ENCODE peak calls at places on chromosomes 11 and 22, in seven cellular contexts. I is MCF 10A, E is adrenal gland, A is AG10803, Q is mucosa of descending colon, D is pancreas, V is heart right ventricle. U is an unnamed sample.

GRCh38 chr11:47005441-47005840 is 68.9 kb downstream of the CSTPP1 start:
- DNase-seq in D (no peak), E (no peak), I (no peak), Q (no peak), A (no peak), V (no peak), U (no peak)

GRCh38 chr11:28887681-28888080 is 779.5 kb downstream of the METTL15 start:
- DNase-seq in V (no peak), A (peak; percentile 13), E (no peak), I (no peak), Q (no peak), D (no peak), U (no peak)

GRCh38 chr22:50488886-50489285 is 2.2 kb downstream of the MIOX start:
- DNase-seq in V (no peak), I (no peak), E (no peak), Q (no peak), A (no peak), D (peak; percentile 42), U (no peak)

GRCh38 chr11:28529046-28529445 is 420.9 kb downstream of the METTL15 start:
- DNase-seq in I (no peak), A (peak; percentile 78), E (no peak), D (no peak), Q (no peak), V (no peak), U (no peak)

GRCh38 chr11:62402994-62403393 is 15.8 kb upstream of the SCGB1A1 start:
- DNase-seq in E (no peak), V (no peak), Q (no peak), I (no peak), D (no peak), A (no peak), U (no peak)

GRCh38 chr11:304915-305833 is 2.4 kb upstream of the IFITM2 start:
- DNase-seq in Q (peak; percentile 72), E (peak; percentile 54), I (peak; percentile 74), V (peak; percentile 79), A (peak; percentile 83), D (peak; percentile 33), U (peak; percentile 63)

GRCh38 chr11:75797796-75798195 is 17.2 kb upstream of the UVRAG start:
- DNase-seq in E (no peak), I (no peak), Q (no peak), D (no peak), V (no peak), A (peak; percentile 31), U (peak; percentile 32)

GRCh38 chr11:88179966-88180629 is 4.9 kb upstream of the RAB38 start:
- DNase-seq in E (no peak), Q (no peak), I (peak; percentile 88), V (no peak), D (no peak), A (peak; percentile 36), U (no peak)

GRCh38 chr11:75800136-75800675 is 14.8 kb upstream of the UVRAG start:
- DNase-seq in E (no peak), V (no peak), I (no peak), Q (no peak), D (no peak), A (no peak), U (no peak)

DNA sequence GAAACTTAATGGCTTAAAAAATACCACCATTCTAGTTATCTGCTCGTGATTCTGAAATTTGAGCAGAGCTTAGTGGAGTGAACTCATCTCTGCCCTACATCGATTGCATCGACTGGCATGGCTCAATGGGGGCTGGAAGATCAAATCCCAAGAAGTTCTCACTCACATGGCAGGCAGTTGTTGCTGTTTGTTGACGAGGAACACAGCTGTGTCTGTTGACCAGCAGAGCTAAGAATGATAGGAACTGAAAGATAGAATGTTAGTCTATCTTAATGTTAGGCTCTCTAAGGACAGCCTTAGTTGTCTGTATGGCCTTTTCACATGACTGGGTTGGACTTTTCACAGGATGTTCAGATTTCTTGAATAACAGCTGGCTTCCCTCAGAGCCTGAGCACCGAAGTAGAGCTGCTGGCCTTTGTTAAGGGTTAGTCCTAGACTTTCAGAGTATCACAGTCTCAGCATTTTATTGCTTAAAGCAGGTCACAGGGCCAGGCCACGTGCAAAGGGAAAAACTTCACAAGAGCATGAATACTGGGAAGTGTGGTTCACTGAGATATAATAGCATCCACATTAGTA is 31.6 kb upstream of the IZUMO1R start:
- DNase-seq in Q (no peak), V (peak; percentile 20), I (no peak), D (no peak), E (no peak), A (no peak), U (no peak)
- TF ChIP-seq CTCF in Q (no peak), V (no peak), I (no peak), D (no peak), E (no peak), A (no peak), U (no peak)

GRCh38 chr11:24389575-24389974 is 107.3 kb upstream of the LUZP2 start:
- DNase-seq in I (no peak), V (no peak), D (no peak), E (no peak), Q (no peak), A (no peak), U (no peak)

GRCh38 chr11:24391165-24391564 is 105.7 kb upstream of the LUZP2 start:
- DNase-seq in I (peak; percentile 59), D (no peak), E (no peak), Q (no peak), A (peak; percentile 6), V (no peak), U (no peak)

GRCh38 chr11:24383137-24383536 is 113.7 kb upstream of the LUZP2 start:
- DNase-seq in D (no peak), A (no peak), V (no peak), E (no peak), I (no peak), Q (no peak), U (no peak)

DNA sequence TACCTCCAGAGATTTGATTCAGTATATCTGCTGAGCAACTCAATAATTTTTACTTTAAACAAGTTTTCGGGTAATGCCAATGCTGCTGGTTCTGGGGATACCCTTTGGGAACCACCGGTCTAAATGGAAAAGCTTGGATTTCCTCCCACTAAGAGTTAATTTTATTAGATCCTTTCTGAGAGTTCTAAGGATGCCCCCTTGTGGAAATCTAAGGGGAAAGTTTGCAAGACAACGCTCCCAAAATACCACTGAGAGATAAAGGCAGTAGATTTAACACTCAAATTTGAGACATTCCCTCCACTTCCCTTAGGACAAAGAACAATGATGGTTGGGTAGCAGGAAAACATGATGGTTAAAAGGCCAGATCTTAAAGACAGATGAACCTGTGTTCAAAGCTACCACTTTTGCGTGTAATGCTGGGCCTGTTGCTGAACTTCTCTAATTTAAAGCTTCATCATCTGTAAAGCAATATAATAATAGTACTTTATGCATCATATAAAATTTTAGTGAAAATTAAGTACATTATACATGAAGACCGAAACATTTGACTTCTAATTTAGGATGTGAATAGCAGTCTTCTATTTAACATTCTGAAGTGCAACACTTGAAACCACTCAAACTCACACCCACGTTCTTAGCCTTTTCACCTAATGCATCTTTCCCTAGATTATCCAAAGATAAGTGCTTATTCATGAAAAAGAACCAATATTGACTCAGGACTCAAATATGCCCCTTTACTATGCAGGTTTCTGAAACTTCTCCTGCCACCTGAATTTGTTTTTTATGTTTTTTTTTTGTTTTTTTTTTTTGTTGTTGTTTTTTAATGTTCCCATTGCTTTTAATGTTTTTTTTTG is 110.1 kb upstream of the LUZP2 start:
- DNase-seq in V (no peak), I (peak; percentile 32), Q (no peak), D (no peak), E (no peak), A (peak; percentile 36), U (peak; percentile 25)
- TF ChIP-seq CTCF in V (peak; percentile 38), I (peak; percentile 40), Q (no peak), D (no peak), E (peak; percentile 21), A (peak; percentile 56), U (peak; percentile 78)

DNA sequence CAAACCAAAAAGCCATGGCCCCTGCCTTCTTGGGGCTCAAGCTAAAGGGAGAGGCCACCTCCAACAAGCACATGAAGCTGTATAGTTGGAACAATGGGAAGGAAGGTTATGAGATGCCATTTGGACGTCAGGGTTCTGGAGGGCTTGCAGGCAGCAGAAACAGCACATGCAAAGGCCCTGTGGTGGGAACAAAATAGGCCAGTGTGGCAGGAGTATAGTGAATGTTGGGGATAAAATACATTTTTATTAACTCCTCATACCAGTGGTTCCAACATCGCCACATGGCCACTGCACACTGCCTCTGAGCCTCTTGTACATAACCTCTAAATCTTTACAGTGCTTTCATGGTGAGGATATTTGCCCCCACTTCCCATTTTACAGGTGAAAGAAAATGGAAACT is 32.2 kb upstream of the MN1 start:
- DNase-seq in Q (no peak), E (no peak), A (no peak), V (no peak), D (no peak), I (no peak), U (no peak)
- TF ChIP-seq CTCF in Q (no peak), E (no peak), A (no peak), V (no peak), D (no peak), I (no peak), U (no peak)

DNA sequence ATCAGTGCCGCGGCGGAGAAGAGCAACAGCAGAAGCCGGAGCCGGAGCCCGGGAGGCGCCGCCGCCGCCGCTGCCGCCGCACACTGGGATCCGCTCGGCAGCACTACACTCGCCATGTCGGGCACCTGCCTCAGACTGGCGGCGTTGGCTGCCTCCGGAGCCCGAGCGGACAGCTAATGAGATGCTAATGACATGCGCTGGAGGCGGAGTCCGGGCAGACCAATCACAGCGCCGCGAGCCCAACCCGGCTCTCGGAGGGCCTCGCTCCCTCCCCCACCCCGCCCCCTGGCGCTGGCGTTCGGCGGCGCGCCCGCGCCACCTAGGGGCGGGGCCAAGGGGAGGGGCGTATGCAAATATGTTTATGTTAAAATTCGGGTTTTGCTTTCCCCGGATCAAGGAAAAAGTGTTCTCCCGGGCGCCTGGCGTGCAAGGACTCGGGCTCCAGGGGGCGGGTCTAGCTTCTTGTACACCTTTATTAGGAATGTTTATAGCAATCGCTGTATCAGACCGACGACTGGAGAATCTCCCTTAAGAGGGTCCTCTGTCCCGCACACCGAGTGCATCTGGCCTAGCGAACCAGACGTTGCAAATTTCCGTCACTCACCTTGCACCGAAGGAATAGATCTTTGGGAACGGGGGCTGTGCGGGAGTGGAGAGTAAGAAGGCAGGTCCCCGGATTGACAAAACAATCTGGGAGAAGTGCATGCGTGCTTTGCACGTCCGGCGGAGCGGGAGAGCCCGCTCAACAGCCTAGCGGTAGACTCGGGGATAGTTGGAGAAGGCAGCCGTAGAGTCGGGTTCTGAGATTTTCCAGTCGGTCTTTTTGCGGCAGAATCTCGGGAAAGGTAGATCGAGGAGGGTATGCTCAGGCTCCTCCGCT is at the start of gene CADM1:
- DNase-seq in Q (peak; percentile 93), A (peak; percentile 76), V (peak; percentile 92), I (no peak), E (peak; percentile 96), D (peak; percentile 97), U (peak; percentile 13)
- TF ChIP-seq CTCF in Q (peak; percentile 64), A (peak; percentile 57), V (peak; percentile 75), I (no peak), E (peak; percentile 32), D (peak; percentile 84), U (peak; percentile 47)

GRCh38 chr22:35683560-35683959 is 34.1 kb upstream of the APOL5 start:
- DNase-seq in E (no peak), D (no peak), Q (no peak), I (no peak), V (no peak), A (no peak), U (no peak)
- TF ChIP-seq CTCF in E (no peak), D (no peak), Q (no peak), I (no peak), V (no peak), A (no peak), U (no peak)